ENCODE peak calls at places on chromosomes 13 and 19, in ten cellular contexts. F is DMS79; D is activated CD4-positive, alpha-beta T cell treated with anti-CD3 and anti-CD28 coated beads, Interleukin-2, amount 10 ng/mL, durations not matched to agents 7 days and 5 days; H is amygdala; C is left cardiac atrium; R is anterior cingulate cortex; J is mesothelial cell of epicardium; G is glomerular endothelial cell; W is psoas muscle; B is Peyer's patch. P is an unnamed sample.
A peak's percentile ranks its signal among the peaks of the same experiment; 100 is the strongest.

GRCh38 chr19:38370299-38370698 is 4.1 kb upstream of the PSMD8 start:
- DNase-seq in D (no peak), R (no peak), J (no peak), F (no peak), W (no peak), H (no peak), C (no peak), G (no peak), B (no peak), P (no peak)

GRCh38 chr13:112325941-112326645 is 50.1 kb upstream of the SPACA7 start:
- DNase-seq in G (no peak), C (no peak), H (peak; percentile 6), F (no peak), J (no peak), W (no peak), B (no peak), R (no peak), D (no peak), P (no peak)

GRCh38 chr13:49938274-49938673 is 2.1 kb upstream of the SPRYD7 start:
- DNase-seq in F (no peak), B (no peak), G (no peak), R (no peak), J (no peak), D (no peak), W (no peak), C (no peak), H (no peak), P (no peak)

GRCh38 chr19:45424191-45425058 is 708 bp upstream of the ERCC1 start:
- DNase-seq in D (peak; percentile 25), W (peak; percentile 82), C (peak; percentile 91), G (peak; percentile 80), H (no peak), J (no peak), F (peak; percentile 8), R (no peak), B (peak; percentile 86), P (no peak)

GRCh38 chr13:21147827-21148226 is 28.5 kb downstream of the SKA3 start:
- DNase-seq in J (no peak), B (no peak), F (no peak), R (no peak), D (no peak), W (no peak), G (no peak), C (no peak), H (no peak), P (no peak)

GRCh38 chr13:30520571-30520970 is 54.8 kb upstream of the HMGB1 start:
- DNase-seq in R (no peak), G (no peak), C (no peak), H (no peak), D (no peak), W (no peak), F (no peak), J (no peak), B (no peak), P (no peak)

GRCh38 chr13:67119481-67119883 is 110.7 kb downstream of the PCDH9 start:
- DNase-seq in R (no peak), W (no peak), C (no peak), G (peak; percentile 50), J (no peak), B (no peak), F (no peak), D (no peak), H (no peak), P (no peak)

GRCh38 chr13:51826606-51827005 is 18.4 kb downstream of the TMEM272 start:
- DNase-seq in B (no peak), J (no peak), F (no peak), G (no peak), D (no peak), C (peak; percentile 75), W (no peak), R (no peak), H (no peak), P (no peak)

GRCh38 chr19:57362997-57363705 is at the start of the genes TRAPPC2B and ZNF547:
- DNase-seq in G (peak; percentile 95), H (peak; percentile 96), B (peak; percentile 100), J (peak; percentile 90), F (peak; percentile 96), D (peak; percentile 99), W (peak; percentile 99), C (peak; percentile 99), R (peak; percentile 93), P (peak; percentile 95)

GRCh38 chr19:17539288-17540117 is 15.9 kb upstream of the COLGALT1 start:
- DNase-seq in D (peak; percentile 97), R (peak; percentile 34), J (peak; percentile 65), H (peak; percentile 98), G (peak; percentile 68), B (peak; percentile 98), W (peak; percentile 95), C (peak; percentile 97), F (peak; percentile 49), P (peak; percentile 97)

GRCh38 chr13:112894673-112895481 is 74.1 kb upstream of the MCF2L start:
- DNase-seq in J (no peak), D (no peak), G (no peak), B (no peak), R (no peak), C (no peak), W (no peak), F (no peak), H (no peak), P (no peak)

GRCh38 chr13:48492123-48493075 is 40.5 kb downstream of the RCBTB2 start:
- DNase-seq in C (peak; percentile 88), R (no peak), J (no peak), W (peak; percentile 76), B (peak; percentile 91), G (peak; percentile 63), F (no peak), D (peak; percentile 86), H (no peak), P (peak; percentile 23)

GRCh38 chr19:38206006-38206745 is 17.8 kb downstream of the DPF1 start:
- DNase-seq in W (no peak), R (no peak), C (no peak), B (no peak), G (no peak), F (no peak), J (no peak), H (no peak), D (no peak), P (no peak)

GRCh38 chr13:39245688-39246087 is 207.4 kb downstream of the NHLRC3 start:
- DNase-seq in J (no peak), G (no peak), F (peak; percentile 2), W (no peak), R (no peak), C (no peak), H (no peak), D (no peak), B (no peak), P (no peak)

GRCh38 chr19:8638078-8638619 is 7.7 kb downstream of the NFILZ start:
- DNase-seq in D (no peak), J (no peak), B (peak; percentile 52), G (no peak), H (no peak), F (no peak), C (no peak), W (no peak), R (peak; percentile 3), P (no peak)

GRCh38 chr19:57779220-57779845 is 9.9 kb downstream of the ZNF586 start:
- DNase-seq in F (no peak), D (no peak), R (no peak), J (no peak), W (no peak), H (no peak), C (no peak), G (no peak), B (no peak), P (no peak)